ENCODE peak calls at places on chromosomes 16 and 17, in four cellular contexts. One of them, this sample, is unnamed.

GRCh38 chr16:85010446-85010930 is 847 bp downstream of the ZDHHC7 start:
- DNase-seq in cardiac fibroblast: no peak
- DNase-seq in germinal center: no peak
- DNase-seq in lower lobe of right lung: no peak
- DNase-seq in this sample: no peak

GRCh38 chr16:1431497-1432270 is 806 bp downstream of the PERCC1 start:
- DNase-seq in cardiac fibroblast: no peak
- DNase-seq in germinal center: no peak
- DNase-seq in lower lobe of right lung: no peak
- DNase-seq in this sample: no peak

GRCh38 chr16:64121473-64121872 is 1000.4 kb downstream of the CDH11 start:
- DNase-seq in cardiac fibroblast: peak
- DNase-seq in germinal center: no peak
- DNase-seq in lower lobe of right lung: no peak
- DNase-seq in this sample: peak

GRCh38 chr17:77214743-77215142 is 74.0 kb downstream of the SEC14L1 start:
- DNase-seq in cardiac fibroblast: peak
- DNase-seq in germinal center: no peak
- DNase-seq in lower lobe of right lung: no peak
- DNase-seq in this sample: peak

GRCh38 chr17:2395258-2396170 is 5.3 kb downstream of the MNT start:
- DNase-seq in cardiac fibroblast: peak
- DNase-seq in germinal center: no peak
- DNase-seq in lower lobe of right lung: peak
- DNase-seq in this sample: no peak

GRCh38 chr16:49472598-49472997 is 99.0 kb downstream of the C16orf78 start:
- DNase-seq in cardiac fibroblast: no peak
- DNase-seq in germinal center: no peak
- DNase-seq in lower lobe of right lung: peak
- DNase-seq in this sample: no peak

GRCh38 chr17:56599093-56599492 is 5.6 kb downstream of the NOG start:
- DNase-seq in cardiac fibroblast: no peak
- DNase-seq in germinal center: no peak
- DNase-seq in lower lobe of right lung: no peak
- DNase-seq in this sample: no peak

GRCh38 chr17:64025732-64026294 is 5.4 kb upstream of the ICAM2 start:
- DNase-seq in cardiac fibroblast: peak
- DNase-seq in germinal center: peak
- DNase-seq in lower lobe of right lung: peak
- DNase-seq in this sample: peak

GRCh38 chr17:82013772-82014321 is 8.8 kb downstream of the CENPX start:
- DNase-seq in cardiac fibroblast: no peak
- DNase-seq in germinal center: no peak
- DNase-seq in lower lobe of right lung: peak
- DNase-seq in this sample: no peak

GRCh38 chr17:77209330-77209748 is 68.6 kb downstream of the SEC14L1 start:
- DNase-seq in cardiac fibroblast: no peak
- DNase-seq in germinal center: no peak
- DNase-seq in lower lobe of right lung: no peak
- DNase-seq in this sample: no peak

GRCh38 chr17:35898283-35899070 is 18.3 kb upstream of the CCL5 start:
- DNase-seq in cardiac fibroblast: no peak
- DNase-seq in germinal center: no peak
- DNase-seq in lower lobe of right lung: peak
- DNase-seq in this sample: peak

GRCh38 chr16:17964196-17964595 is 372.3 kb downstream of the NPIPA8 start:
- DNase-seq in cardiac fibroblast: no peak
- DNase-seq in germinal center: no peak
- DNase-seq in lower lobe of right lung: no peak
- DNase-seq in this sample: no peak

GRCh38 chr17:72477529-72477928 is 356.7 kb downstream of the SOX9 start:
- DNase-seq in cardiac fibroblast: no peak
- DNase-seq in germinal center: no peak
- DNase-seq in lower lobe of right lung: no peak
- DNase-seq in this sample: no peak

GRCh38 chr16:9948933-9949332 is 233.3 kb downstream of the GRIN2A start:
- DNase-seq in cardiac fibroblast: no peak
- DNase-seq in germinal center: no peak
- DNase-seq in lower lobe of right lung: no peak
- DNase-seq in this sample: no peak

GRCh38 chr17:80751460-80752368 is 207.1 kb downstream of the RPTOR start:
- DNase-seq in cardiac fibroblast: no peak
- DNase-seq in germinal center: no peak
- DNase-seq in lower lobe of right lung: no peak
- DNase-seq in this sample: no peak

GRCh38 chr17:70318061-70318460 is 148.7 kb downstream of the KCNJ2 start:
- DNase-seq in cardiac fibroblast: no peak
- DNase-seq in germinal center: no peak
- DNase-seq in lower lobe of right lung: no peak
- DNase-seq in this sample: no peak

GRCh38 chr16:10922328-10923145 is 19.7 kb downstream of the DEXI start:
- DNase-seq in cardiac fibroblast: peak
- DNase-seq in germinal center: no peak
- DNase-seq in lower lobe of right lung: peak
- DNase-seq in this sample: no peak

GRCh38 chr17:7656958-7657715 is 6.4 kb downstream of the ATP1B2 start:
- DNase-seq in cardiac fibroblast: no peak
- DNase-seq in germinal center: no peak
- DNase-seq in lower lobe of right lung: no peak
- DNase-seq in this sample: no peak